ENCODE peak calls at places on chromosomes 5 and 9, in nine cellular contexts. E is kidney epithelial cell; R is body of pancreas; C is kidney; B is AG10803; U is uterus; L is fibroblast of lung; A is pancreas; M is CD8-positive, alpha-beta T cell. W is an unnamed sample.

GRCh38 chr9:16337322-16338029 is 533.0 kb downstream of the BNC2 start:
- DNase-seq in E (peak; percentile 92), R (no peak), C (no peak), B (peak; percentile 86), U (no peak), L (peak; percentile 92), A (no peak), M (no peak), W (peak; percentile 100)

GRCh38 chr5:125470503-125470902 is 724.1 kb upstream of the ZNF608 start:
- DNase-seq in E (no peak), R (no peak), C (no peak), B (no peak), U (no peak), L (no peak), A (no peak), M (no peak), W (no peak)

GRCh38 chr5:65927497-65928340 is 1.3 kb downstream of the ERBIN start:
- DNase-seq in E (no peak), R (peak; percentile 18), C (no peak), B (peak; percentile 74), U (no peak), L (peak; percentile 71), A (no peak), M (peak; percentile 12), W (peak; percentile 63)

GRCh38 chr9:134585746-134586706 is 55.6 kb upstream of the COL5A1 start:
- DNase-seq in E (no peak), R (no peak), C (no peak), B (peak; percentile 80), U (peak; percentile 8), L (peak; percentile 48), A (peak; percentile 35), M (no peak), W (peak; percentile 49)

GRCh38 chr9:92729735-92730155 is 34.9 kb downstream of the BICD2 start:
- DNase-seq in E (no peak), R (no peak), C (no peak), B (no peak), U (no peak), L (no peak), A (no peak), M (no peak), W (no peak)

GRCh38 chr5:6455571-6456200 is 7.0 kb downstream of the UBE2QL1 start:
- DNase-seq in E (no peak), R (no peak), C (no peak), B (no peak), U (no peak), L (no peak), A (no peak), M (no peak), W (no peak)

GRCh38 chr5:133916479-133916878 is 51.9 kb downstream of the C5orf15 start:
- DNase-seq in E (no peak), R (no peak), C (no peak), B (no peak), U (no peak), L (no peak), A (no peak), M (no peak), W (no peak)

GRCh38 chr9:75612754-75613153 is 277.7 kb upstream of the PCSK5 start:
- DNase-seq in E (no peak), R (no peak), C (no peak), B (no peak), U (no peak), L (no peak), A (no peak), M (no peak), W (no peak)

GRCh38 chr5:102561894-102562760 is 63.3 kb upstream of the SLCO6A1 start:
- DNase-seq in E (no peak), R (peak; percentile 8), C (no peak), B (peak; percentile 15), U (no peak), L (peak; percentile 8), A (peak; percentile 34), M (no peak), W (peak; percentile 50)
- TF ChIP-seq CTCF in E (peak; percentile 76), R (no peak), C (peak; percentile 61), B (peak; percentile 76), U (no peak), L (peak; percentile 81), A (no peak), M (no peak), W (peak; percentile 96)

DNA sequence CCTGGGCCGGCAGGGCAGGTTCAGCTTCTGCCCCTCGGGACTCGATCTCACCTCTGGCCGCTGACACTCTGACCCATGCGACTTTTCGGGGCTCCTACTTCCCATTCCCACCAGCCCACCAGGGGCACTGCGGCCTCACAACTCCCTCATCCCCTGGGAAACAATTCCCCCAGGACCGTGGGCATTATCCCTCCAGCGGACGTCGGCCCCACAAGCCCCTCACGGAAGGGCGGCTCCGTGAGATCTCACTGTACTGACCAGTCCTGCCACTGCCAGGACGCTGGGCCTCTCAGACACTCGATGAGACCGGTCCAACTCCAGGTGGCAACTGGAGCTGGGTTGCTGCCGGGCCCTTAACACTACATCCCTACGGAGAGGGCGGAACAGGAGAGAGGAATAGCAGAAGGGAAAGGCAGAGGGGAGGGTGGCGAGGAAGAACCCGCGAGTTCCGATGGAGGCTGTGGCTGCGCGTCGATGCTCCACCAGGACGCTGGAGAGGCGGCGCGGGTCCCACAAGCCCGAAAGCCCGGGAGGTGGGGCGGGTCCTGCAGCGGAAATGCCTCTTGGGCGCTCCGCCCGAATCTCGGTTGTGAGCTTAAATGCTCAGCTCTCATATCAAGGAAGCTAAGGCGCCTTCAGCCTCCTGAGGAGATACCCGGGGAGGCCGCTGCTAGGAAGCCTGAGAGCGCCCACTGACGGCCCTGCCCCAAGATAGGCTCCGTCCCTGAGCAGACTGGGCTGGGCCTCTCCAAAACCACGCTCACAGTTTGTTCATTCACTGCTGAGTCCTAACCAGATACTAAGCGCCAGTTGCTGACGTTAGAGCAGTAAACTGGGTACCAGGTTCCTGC is 36.3 kb downstream of the VCP start:
- DNase-seq in E (no peak), R (no peak), C (peak; percentile 85), B (peak; percentile 52), U (peak; percentile 60), L (peak; percentile 63), A (no peak), M (peak; percentile 33), W (peak; percentile 63)
- H3K4me3 ChIP-seq in E (peak overlapping the region; percentile 22), R (no peak overlapping the region), C (no peak overlapping the region), B (peak overlapping the region; percentile 43), U (peak overlapping the region; percentile 20), L (peak overlapping the region; percentile 48), A (no peak overlapping the region), M (no peak overlapping the region), W (peak overlapping the region; percentile 37)

GRCh38 chr9:98057095-98057799 is 715 bp downstream of the NANS start:
- DNase-seq in E (no peak), R (no peak), C (no peak), B (peak; percentile 19), U (no peak), L (peak; percentile 14), A (no peak), M (peak; percentile 42), W (peak; percentile 21)

GRCh38 chr9:98062161-98062560 is 5.6 kb downstream of the NANS start:
- DNase-seq in E (no peak), R (no peak), C (no peak), B (no peak), U (no peak), L (no peak), A (no peak), M (no peak), W (no peak)

GRCh38 chr9:98054376-98054951 is 2.1 kb upstream of the NANS start:
- DNase-seq in E (no peak), R (no peak), C (peak; percentile 54), B (no peak), U (no peak), L (no peak), A (no peak), M (no peak), W (no peak)

GRCh38 chr9:98056403-98057094 is at the start of gene NANS:
- DNase-seq in E (peak; percentile 69), R (peak; percentile 96), C (peak; percentile 98), B (peak; percentile 88), U (peak; percentile 91), L (peak; percentile 88), A (peak; percentile 98), M (peak; percentile 93), W (peak; percentile 94)
- TF ChIP-seq CTCF in E (no peak), R (no peak), C (no peak), B (no peak), U (peak; percentile 6), L (no peak), A (no peak), M (no peak), W (no peak)

GRCh38 chr9:95035846-95036245 is 281.7 kb downstream of the FANCC start:
- DNase-seq in E (no peak), R (no peak), C (no peak), B (no peak), U (no peak), L (no peak), A (no peak), M (no peak), W (no peak)

GRCh38 chr9:95037789-95038521 is 279.6 kb downstream of the FANCC start:
- DNase-seq in E (no peak), R (no peak), C (no peak), B (no peak), U (no peak), L (no peak), A (no peak), M (no peak), W (no peak)

GRCh38 chr9:95036676-95037075 is 280.8 kb downstream of the FANCC start:
- DNase-seq in E (no peak), R (no peak), C (no peak), B (no peak), U (no peak), L (no peak), A (no peak), M (no peak), W (no peak)

GRCh38 chr9:95040106-95040505 is 277.4 kb downstream of the FANCC start:
- DNase-seq in E (no peak), R (no peak), C (no peak), B (no peak), U (no peak), L (no peak), A (no peak), M (no peak), W (no peak)

GRCh38 chr9:95038666-95039065 is 278.8 kb downstream of the FANCC start:
- DNase-seq in E (no peak), R (no peak), C (no peak), B (no peak), U (no peak), L (no peak), A (no peak), M (no peak), W (no peak)
- H3K4me3 ChIP-seq in E (no peak overlapping the region), R (no peak overlapping the region), C (no peak overlapping the region), B (no peak overlapping the region), U (no peak overlapping the region), L (no peak overlapping the region), A (no peak overlapping the region), M (no peak overlapping the region), W (no peak overlapping the region)